ENCODE peak calls at places on chromosomes 5 and 9, in seven cellular contexts. R, Z, C, W, Y, K and P are unnamed samples.

GRCh38 chr9:34437006-34437925 is 21.1 kb downstream of the FAM219A start:
- DNase-seq in R (peak), Z (peak), C (no peak), W (peak), Y (peak), K (peak), P (peak)

GRCh38 chr5:170273968-170274710 is 23.4 kb downstream of the LCP2 start:
- DNase-seq in R (no peak), Z (peak), C (no peak), W (peak), Y (peak), K (peak), P (peak)

GRCh38 chr5:127839072-127839471 is 135.9 kb downstream of the CCDC192 start:
- DNase-seq in R (no peak), Z (no peak), C (no peak), W (no peak), Y (no peak), K (no peak), P (no peak)

GRCh38 chr9:33103381-33104110 is 27.1 kb upstream of the SMU1 start:
- DNase-seq in R (no peak), Z (no peak), C (no peak), W (no peak), Y (no peak), K (no peak), P (no peak)

GRCh38 chr5:165157209-165157608 is 1651.8 kb downstream of the MAT2B start:
- DNase-seq in R (no peak), Z (no peak), C (no peak), W (no peak), Y (no peak), K (no peak), P (no peak)

GRCh38 chr5:160048131-160048530 is 39.2 kb downstream of the TTC1 start:
- DNase-seq in R (no peak), Z (no peak), C (no peak), W (no peak), Y (no peak), K (no peak), P (no peak)

GRCh38 chr5:6766558-6767191 is 53.4 kb downstream of the TENT4A start:
- DNase-seq in R (peak), Z (peak), C (peak), W (peak), Y (peak), K (no peak), P (no peak)

GRCh38 chr5:117638581-117638980 is 1064.0 kb upstream of the SEMA6A start:
- DNase-seq in R (no peak), Z (no peak), C (no peak), W (no peak), Y (no peak), K (no peak), P (no peak)

GRCh38 chr9:2107906-2108451 is 92.8 kb downstream of the SMARCA2 start:
- DNase-seq in R (no peak), Z (no peak), C (no peak), W (no peak), Y (no peak), K (no peak), P (no peak)

GRCh38 chr5:57676228-57677098 is 193.9 kb upstream of the ACTBL2 start:
- DNase-seq in R (no peak), Z (no peak), C (no peak), W (no peak), Y (no peak), K (no peak), P (no peak)